ENCODE peak calls at places on chromosomes 5 and 9, in seven cellular contexts. One of them, this sample, is unnamed.

GRCh38 chr9:129930743-129931142 is 95.5 kb downstream of the USP20 start:
- DNase-seq in tibial nerve: no peak
- DNase-seq in heart left ventricle: no peak
- DNase-seq in transverse colon: no peak
- DNase-seq in left ventricle myocardium inferior: no peak
- DNase-seq in lower lobe of right lung: no peak
- DNase-seq in mucosa of descending colon: no peak
- DNase-seq in this sample: no peak

GRCh38 chr9:70639853-70640814 is 225.7 kb upstream of the KLF9 start:
- DNase-seq in mucosa of descending colon: no peak
- DNase-seq in lower lobe of right lung: no peak
- DNase-seq in heart left ventricle: no peak
- DNase-seq in transverse colon: no peak
- DNase-seq in tibial nerve: peak; percentile 48
- DNase-seq in left ventricle myocardium inferior: no peak
- DNase-seq in this sample: no peak

GRCh38 chr5:149429839-149430721 is 51.0 kb upstream of the IL17B start:
- DNase-seq in heart left ventricle: peak; percentile 86
- DNase-seq in transverse colon: no peak
- DNase-seq in mucosa of descending colon: no peak
- DNase-seq in lower lobe of right lung: peak; percentile 73
- DNase-seq in tibial nerve: no peak
- DNase-seq in left ventricle myocardium inferior: peak; percentile 74
- DNase-seq in this sample: peak; percentile 50

GRCh38 chr5:112367400-112367799 is 51.7 kb downstream of the EPB41L4A start:
- DNase-seq in mucosa of descending colon: no peak
- DNase-seq in tibial nerve: no peak
- DNase-seq in transverse colon: no peak
- DNase-seq in left ventricle myocardium inferior: no peak
- DNase-seq in heart left ventricle: peak; percentile 54
- DNase-seq in lower lobe of right lung: no peak
- DNase-seq in this sample: no peak

GRCh38 chr9:102479191-102479590 is 515.9 kb upstream of the CYLC2 start:
- DNase-seq in left ventricle myocardium inferior: no peak
- DNase-seq in transverse colon: no peak
- DNase-seq in heart left ventricle: no peak
- DNase-seq in lower lobe of right lung: no peak
- DNase-seq in mucosa of descending colon: no peak
- DNase-seq in tibial nerve: no peak
- DNase-seq in this sample: no peak

GRCh38 chr5:82160948-82161347 is 117.2 kb downstream of the RPS23 start:
- DNase-seq in left ventricle myocardium inferior: no peak
- DNase-seq in lower lobe of right lung: no peak
- DNase-seq in mucosa of descending colon: no peak
- DNase-seq in transverse colon: no peak
- DNase-seq in heart left ventricle: no peak
- DNase-seq in tibial nerve: no peak
- DNase-seq in this sample: no peak

GRCh38 chr9:72037571-72037970 is 22.8 kb downstream of the C9orf57 start:
- DNase-seq in mucosa of descending colon: no peak
- DNase-seq in lower lobe of right lung: no peak
- DNase-seq in transverse colon: no peak
- DNase-seq in tibial nerve: no peak
- DNase-seq in left ventricle myocardium inferior: no peak
- DNase-seq in heart left ventricle: no peak
- DNase-seq in this sample: no peak

GRCh38 chr5:172443441-172444109 is 10.8 kb downstream of the SH3PXD2B start:
- DNase-seq in lower lobe of right lung: peak; percentile 69
- DNase-seq in left ventricle myocardium inferior: peak; percentile 83
- DNase-seq in transverse colon: peak; percentile 73
- DNase-seq in tibial nerve: peak; percentile 85
- DNase-seq in heart left ventricle: peak; percentile 94
- DNase-seq in mucosa of descending colon: peak; percentile 66
- DNase-seq in this sample: peak; percentile 85

GRCh38 chr9:93098236-93098946 is 2.4 kb downstream of the CARD19 start:
- DNase-seq in tibial nerve: peak; percentile 72
- DNase-seq in transverse colon: peak; percentile 82
- DNase-seq in lower lobe of right lung: peak; percentile 93
- DNase-seq in mucosa of descending colon: peak; percentile 80
- DNase-seq in heart left ventricle: peak; percentile 93
- DNase-seq in left ventricle myocardium inferior: peak; percentile 86
- DNase-seq in this sample: peak; percentile 98

GRCh38 chr5:34519489-34520220 is 136.5 kb upstream of the RAI14 start:
- DNase-seq in heart left ventricle: no peak
- DNase-seq in left ventricle myocardium inferior: no peak
- DNase-seq in mucosa of descending colon: no peak
- DNase-seq in tibial nerve: no peak
- DNase-seq in transverse colon: no peak
- DNase-seq in lower lobe of right lung: no peak
- DNase-seq in this sample: no peak

GRCh38 chr5:67561145-67561932 is 364.7 kb upstream of the CD180 start:
- DNase-seq in heart left ventricle: no peak
- DNase-seq in left ventricle myocardium inferior: no peak
- DNase-seq in transverse colon: no peak
- DNase-seq in mucosa of descending colon: no peak
- DNase-seq in tibial nerve: no peak
- DNase-seq in lower lobe of right lung: no peak
- DNase-seq in this sample: no peak

GRCh38 chr5:103000089-103000488 is 119.8 kb downstream of the GIN1 start:
- DNase-seq in tibial nerve: no peak
- DNase-seq in left ventricle myocardium inferior: no peak
- DNase-seq in heart left ventricle: no peak
- DNase-seq in mucosa of descending colon: no peak
- DNase-seq in transverse colon: no peak
- DNase-seq in lower lobe of right lung: no peak
- DNase-seq in this sample: no peak

GRCh38 chr5:126707080-126707479 is 69.9 kb upstream of the LMNB1 start:
- DNase-seq in transverse colon: no peak
- DNase-seq in mucosa of descending colon: no peak
- DNase-seq in lower lobe of right lung: no peak
- DNase-seq in left ventricle myocardium inferior: no peak
- DNase-seq in heart left ventricle: no peak
- DNase-seq in tibial nerve: no peak
- DNase-seq in this sample: no peak

GRCh38 chr5:170330568-170331054 is 33.0 kb upstream of the LCP2 start:
- DNase-seq in transverse colon: no peak
- DNase-seq in tibial nerve: no peak
- DNase-seq in mucosa of descending colon: no peak
- DNase-seq in left ventricle myocardium inferior: no peak
- DNase-seq in heart left ventricle: no peak
- DNase-seq in lower lobe of right lung: no peak
- DNase-seq in this sample: no peak

GRCh38 chr9:16133032-16133431 is 580.2 kb downstream of the CCDC171 start:
- DNase-seq in lower lobe of right lung: no peak
- DNase-seq in transverse colon: no peak
- DNase-seq in tibial nerve: no peak
- DNase-seq in heart left ventricle: no peak
- DNase-seq in left ventricle myocardium inferior: no peak
- DNase-seq in mucosa of descending colon: no peak
- DNase-seq in this sample: no peak

GRCh38 chr9:133592731-133593409 is 16.3 kb downstream of the FAM163B start:
- DNase-seq in left ventricle myocardium inferior: no peak
- DNase-seq in lower lobe of right lung: no peak
- DNase-seq in transverse colon: no peak
- DNase-seq in heart left ventricle: no peak
- DNase-seq in tibial nerve: no peak
- DNase-seq in mucosa of descending colon: no peak
- DNase-seq in this sample: peak; percentile 75

GRCh38 chr5:168311061-168311566 is 19.7 kb downstream of the WWC1 start:
- DNase-seq in transverse colon: peak; percentile 59
- DNase-seq in lower lobe of right lung: no peak
- DNase-seq in left ventricle myocardium inferior: no peak
- DNase-seq in mucosa of descending colon: peak; percentile 54
- DNase-seq in tibial nerve: no peak
- DNase-seq in heart left ventricle: no peak
- DNase-seq in this sample: no peak

GRCh38 chr5:6411141-6411540 is 32.8 kb upstream of the MED10 start:
- DNase-seq in transverse colon: no peak
- DNase-seq in left ventricle myocardium inferior: no peak
- DNase-seq in mucosa of descending colon: no peak
- DNase-seq in heart left ventricle: no peak
- DNase-seq in lower lobe of right lung: no peak
- DNase-seq in tibial nerve: no peak
- DNase-seq in this sample: no peak

GRCh38 chr9:19690128-19690527 is 98.7 kb downstream of the SLC24A2 start:
- DNase-seq in tibial nerve: no peak
- DNase-seq in left ventricle myocardium inferior: no peak
- DNase-seq in lower lobe of right lung: no peak
- DNase-seq in heart left ventricle: no peak
- DNase-seq in mucosa of descending colon: no peak
- DNase-seq in transverse colon: no peak
- DNase-seq in this sample: no peak

GRCh38 chr5:6875376-6875775 is 162.1 kb downstream of the TENT4A start:
- DNase-seq in tibial nerve: no peak
- DNase-seq in lower lobe of right lung: no peak
- DNase-seq in transverse colon: no peak
- DNase-seq in mucosa of descending colon: no peak
- DNase-seq in heart left ventricle: no peak
- DNase-seq in left ventricle myocardium inferior: no peak
- DNase-seq in this sample: no peak

GRCh38 chr5:113249216-113249615 is 185.6 kb downstream of the TSSK1B start:
- DNase-seq in lower lobe of right lung: no peak
- DNase-seq in heart left ventricle: no peak
- DNase-seq in transverse colon: no peak
- DNase-seq in mucosa of descending colon: no peak
- DNase-seq in tibial nerve: no peak
- DNase-seq in left ventricle myocardium inferior: no peak
- DNase-seq in this sample: no peak

GRCh38 chr5:96256795-96257470 is 176.1 kb downstream of the PCSK1 start:
- DNase-seq in tibial nerve: no peak
- DNase-seq in lower lobe of right lung: no peak
- DNase-seq in mucosa of descending colon: no peak
- DNase-seq in heart left ventricle: no peak
- DNase-seq in left ventricle myocardium inferior: no peak
- DNase-seq in transverse colon: peak; percentile 31
- DNase-seq in this sample: no peak
- TF ChIP-seq CTCF in tibial nerve: no peak
- TF ChIP-seq CTCF in lower lobe of right lung: no peak
- TF ChIP-seq CTCF in mucosa of descending colon: no peak
- TF ChIP-seq CTCF in heart left ventricle: no peak
- TF ChIP-seq CTCF in left ventricle myocardium inferior: no peak
- TF ChIP-seq CTCF in transverse colon: no peak
- TF ChIP-seq CTCF in this sample: no peak

GRCh38 chr9:21597284-21597683 is 115.2 kb upstream of the IFNE start:
- DNase-seq in transverse colon: no peak
- DNase-seq in left ventricle myocardium inferior: no peak
- DNase-seq in heart left ventricle: no peak
- DNase-seq in lower lobe of right lung: no peak
- DNase-seq in tibial nerve: no peak
- DNase-seq in mucosa of descending colon: no peak
- DNase-seq in this sample: no peak

GRCh38 chr9:21589344-21590056 is 107.4 kb upstream of the IFNE start:
- DNase-seq in lower lobe of right lung: no peak
- DNase-seq in tibial nerve: no peak
- DNase-seq in left ventricle myocardium inferior: no peak
- DNase-seq in heart left ventricle: no peak
- DNase-seq in transverse colon: no peak
- DNase-seq in mucosa of descending colon: no peak
- DNase-seq in this sample: no peak

GRCh38 chr9:21591221-21592062 is 109.3 kb upstream of the IFNE start:
- DNase-seq in lower lobe of right lung: no peak
- DNase-seq in left ventricle myocardium inferior: peak; percentile 13
- DNase-seq in transverse colon: peak; percentile 15
- DNase-seq in tibial nerve: peak; percentile 48
- DNase-seq in heart left ventricle: peak; percentile 47
- DNase-seq in mucosa of descending colon: no peak
- DNase-seq in this sample: peak; percentile 34

GRCh38 chr9:21590058-21590996 is 108.2 kb upstream of the IFNE start:
- DNase-seq in transverse colon: no peak
- DNase-seq in mucosa of descending colon: no peak
- DNase-seq in heart left ventricle: no peak
- DNase-seq in tibial nerve: no peak
- DNase-seq in left ventricle myocardium inferior: no peak
- DNase-seq in lower lobe of right lung: no peak
- DNase-seq in this sample: no peak

GRCh38 chr9:21592063-21592338 is 109.9 kb upstream of the IFNE start:
- DNase-seq in left ventricle myocardium inferior: no peak
- DNase-seq in tibial nerve: no peak
- DNase-seq in heart left ventricle: no peak
- DNase-seq in lower lobe of right lung: no peak
- DNase-seq in transverse colon: no peak
- DNase-seq in mucosa of descending colon: no peak
- DNase-seq in this sample: no peak
- H3K4me3 ChIP-seq in left ventricle myocardium inferior: no peak overlapping the region
- H3K4me3 ChIP-seq in tibial nerve: no peak overlapping the region
- H3K4me3 ChIP-seq in heart left ventricle: no peak overlapping the region
- H3K4me3 ChIP-seq in lower lobe of right lung: no peak overlapping the region
- H3K4me3 ChIP-seq in transverse colon: no peak overlapping the region
- H3K4me3 ChIP-seq in mucosa of descending colon: no peak overlapping the region
- H3K4me3 ChIP-seq in this sample: no peak overlapping the region

DNA sequence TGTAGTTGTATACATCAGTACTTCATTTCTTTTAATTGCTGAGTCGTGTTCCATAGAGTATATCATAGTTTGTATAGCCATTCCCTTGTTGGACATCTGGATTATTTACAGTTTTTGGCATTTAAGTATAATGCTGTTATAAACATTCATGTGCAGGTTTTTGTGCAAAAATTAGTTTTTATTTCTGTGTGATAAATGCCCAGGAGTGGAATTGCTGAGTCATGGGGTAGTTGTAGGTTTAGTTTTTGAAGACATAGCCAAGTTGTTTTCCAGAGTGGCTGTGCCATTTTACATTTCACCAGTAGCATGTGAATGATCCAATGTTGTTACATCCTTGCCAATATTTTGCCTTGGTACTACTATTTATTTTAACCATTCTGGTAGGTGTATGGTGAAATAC is 12.5 kb downstream of the ZNF354B start:
- DNase-seq in mucosa of descending colon: no peak
- DNase-seq in left ventricle myocardium inferior: no peak
- DNase-seq in lower lobe of right lung: no peak
- DNase-seq in tibial nerve: no peak
- DNase-seq in transverse colon: no peak
- DNase-seq in heart left ventricle: no peak
- DNase-seq in this sample: no peak
- H3K9me3 ChIP-seq in mucosa of descending colon: peaks cover 60% of the 10 kb centered on the region
- H3K9me3 ChIP-seq in left ventricle myocardium inferior: peaks cover 61% of the 10 kb centered on the region
- H3K9me3 ChIP-seq in lower lobe of right lung: peaks cover 52% of the 10 kb centered on the region
- H3K9me3 ChIP-seq in tibial nerve: peaks cover 50% of the 10 kb centered on the region
- H3K9me3 ChIP-seq in transverse colon: peaks cover 38% of the 10 kb centered on the region
- H3K9me3 ChIP-seq in heart left ventricle: no peaks in the 10 kb centered on the region
- H3K9me3 ChIP-seq in this sample: peaks cover 76% of the 10 kb centered on the region

DNA sequence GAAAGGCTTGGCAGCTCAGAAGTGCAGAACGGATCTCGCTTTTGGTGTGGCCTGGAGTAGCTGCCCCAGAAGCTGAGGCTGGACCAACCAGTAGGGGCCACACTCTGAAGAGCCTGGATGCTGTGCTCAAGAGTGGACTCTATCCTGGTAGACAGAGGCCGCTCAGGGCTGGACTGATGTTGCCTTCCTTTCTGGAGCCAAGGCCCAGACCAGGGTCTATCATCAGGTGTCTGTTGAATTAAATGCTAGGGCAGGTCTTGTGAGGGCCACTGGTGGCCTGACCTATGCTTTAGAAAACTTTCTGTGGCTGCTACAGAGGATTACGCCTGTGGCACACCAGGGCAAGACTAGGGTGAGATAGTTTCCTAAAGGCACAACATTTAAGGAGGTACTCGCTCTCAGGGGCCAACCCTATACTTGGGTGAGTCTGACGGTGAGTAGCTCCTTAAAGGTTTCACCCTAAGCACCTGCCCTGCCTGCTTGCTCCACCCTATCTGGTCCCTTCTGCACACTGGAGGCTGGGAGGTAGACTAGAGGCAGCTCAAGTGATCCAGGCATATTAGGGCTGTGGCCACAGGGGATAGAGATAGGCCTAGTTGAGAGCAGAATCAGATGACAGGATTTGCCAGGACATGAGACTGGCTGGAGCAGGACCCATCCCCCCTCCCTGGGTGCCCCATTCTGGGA is 9.8 kb upstream of the IRF1 start:
- DNase-seq in heart left ventricle: no peak
- DNase-seq in tibial nerve: no peak
- DNase-seq in transverse colon: no peak
- DNase-seq in left ventricle myocardium inferior: peak; percentile 16
- DNase-seq in lower lobe of right lung: no peak
- DNase-seq in mucosa of descending colon: no peak
- DNase-seq in this sample: peak; percentile 18
- TF ChIP-seq CTCF in heart left ventricle: no peak
- TF ChIP-seq CTCF in tibial nerve: no peak
- TF ChIP-seq CTCF in transverse colon: no peak
- TF ChIP-seq CTCF in left ventricle myocardium inferior: no peak
- TF ChIP-seq CTCF in lower lobe of right lung: no peak
- TF ChIP-seq CTCF in mucosa of descending colon: no peak
- TF ChIP-seq CTCF in this sample: no peak